ENCODE peak calls at places on chromosomes 5 and 9, in four cellular contexts. U, S, G and M are unnamed samples.

GRCh38 chr9:108551030-108551964 is 304.5 kb downstream of the ACTL7B start:
- DNase-seq in S (no peak), G (peak), U (no peak), M (no peak)

GRCh38 chr5:19319252-19319651 is 668.7 kb downstream of the CDH18 start:
- DNase-seq in G (no peak), U (no peak), S (no peak), M (no peak)

GRCh38 chr9:125536184-125537152 is 170.5 kb downstream of the MAPKAP1 start:
- DNase-seq in G (peak), S (no peak), U (no peak), M (no peak)

GRCh38 chr9:85742630-85742928 is 825 bp upstream of the AGTPBP1 start:
- DNase-seq in S (no peak), U (no peak), G (peak), M (peak)

GRCh38 chr9:132795511-132796303 is 82.4 kb downstream of the AK8 start:
- DNase-seq in U (no peak), S (no peak), G (no peak), M (no peak)

GRCh38 chr5:89313044-89313443 is 430.1 kb upstream of the MEF2C start:
- DNase-seq in U (no peak), G (peak), S (no peak), M (no peak)

GRCh38 chr9:98838155-98838904 is 30.9 kb downstream of the GALNT12 start:
- DNase-seq in S (no peak), U (no peak), G (no peak), M (no peak)

GRCh38 chr9:74573792-74574191 is 76.7 kb downstream of the RORB start:
- DNase-seq in S (no peak), U (no peak), G (no peak), M (no peak)

GRCh38 chr9:109052416-109052815 is 39.1 kb upstream of the CTNNAL1 start:
- DNase-seq in G (peak), S (no peak), U (no peak), M (no peak)

GRCh38 chr5:179793470-179794139 is at the start of gene LTC4S:
- DNase-seq in G (peak), U (no peak), S (no peak), M (no peak)

GRCh38 chr9:115035872-115036612 is 81.9 kb downstream of the TNC start:
- DNase-seq in G (peak), U (no peak), S (peak), M (peak)

GRCh38 chr9:136095495-136096058 is 488 bp upstream of the NACC2 start:
- DNase-seq in U (peak), S (no peak), G (peak), M (no peak)

GRCh38 chr5:82073179-82073578 is 101.4 kb downstream of the ATG10 start:
- DNase-seq in S (no peak), G (peak), U (no peak), M (no peak)

GRCh38 chr9:131094622-131095021 is 1.7 kb upstream of the AIF1L start:
- DNase-seq in G (peak), U (no peak), S (no peak), M (no peak)

GRCh38 chr9:77099388-77099787 is 77.9 kb upstream of the VPS13A start:
- DNase-seq in U (peak), G (no peak), S (no peak), M (no peak)

GRCh38 chr9:13026956-13027355 is 252.1 kb downstream of the LURAP1L start:
- DNase-seq in U (no peak), G (no peak), S (no peak), M (no peak)

GRCh38 chr9:89579741-89580395 is 24.9 kb upstream of the GADD45G start:
- DNase-seq in G (no peak), S (no peak), U (no peak), M (no peak)

GRCh38 chr9:136847827-136848392 is 1.3 kb upstream of the PHPT1 start:
- DNase-seq in G (peak), U (peak), S (peak), M (peak)

GRCh38 chr9:133004091-133005072 is 25.9 kb downstream of the GFI1B start:
- DNase-seq in S (no peak), G (no peak), U (no peak), M (no peak)

GRCh38 chr5:125450803-125451202 is 704.4 kb upstream of the ZNF608 start:
- DNase-seq in U (no peak), S (no peak), G (peak), M (no peak)

GRCh38 chr5:151612689-151613427 is 21.7 kb upstream of the FAT2 start:
- DNase-seq in S (peak), U (no peak), G (no peak), M (peak)

GRCh38 chr5:8714197-8714596 is 831.7 kb downstream of the SEMA5A start:
- DNase-seq in S (no peak), G (no peak), U (no peak), M (no peak)

GRCh38 chr9:108859459-108860114 is 2.5 kb upstream of the ACTL7A start:
- DNase-seq in S (no peak), G (no peak), U (no peak), M (no peak)

GRCh38 chr5:55856511-55857246 is 5.5 kb downstream of the IL31RA start:
- DNase-seq in G (no peak), S (no peak), U (no peak), M (no peak)

GRCh38 chr5:141483842-141484241 is 988 bp upstream of the PCDHGC4 start:
- DNase-seq in G (no peak), U (peak), S (no peak), M (no peak)

GRCh38 chr9:126874546-126875314 is 14.3 kb downstream of the ZBTB34 start:
- DNase-seq in S (no peak), U (no peak), G (no peak), M (no peak)

GRCh38 chr5:82164957-82165698 is 113.0 kb downstream of the RPS23 start:
- DNase-seq in G (peak), S (no peak), U (no peak), M (no peak)

GRCh38 chr9:33649463-33649862 is 125.4 kb downstream of the ANKRD18B start:
- DNase-seq in U (no peak), G (no peak), S (no peak), M (no peak)

GRCh38 chr5:59559323-59559722 is 334.2 kb downstream of the PDE4D start:
- DNase-seq in G (no peak), S (no peak), U (no peak), M (no peak)

GRCh38 chr9:27151693-27152397 is 42.8 kb downstream of the TEK start:
- DNase-seq in U (no peak), S (no peak), G (peak), M (no peak)

GRCh38 chr9:22446950-22447606 is 454 bp downstream of the DMRTA1 start:
- DNase-seq in S (no peak), G (no peak), U (peak), M (no peak)

GRCh38 chr9:83291196-83291595 is 228.3 kb upstream of the RASEF start:
- DNase-seq in G (no peak), U (no peak), S (no peak), M (no peak)

GRCh38 chr9:111276723-111277122 is 53.3 kb downstream of the OR2K2 start:
- DNase-seq in S (no peak), U (no peak), G (no peak), M (no peak)